ENCODE peak calls at places on chromosomes 1 and 21, in six cellular contexts. One of them, this sample, is unnamed.
A peak's percentile ranks its signal among the peaks of the same experiment; 100 is the strongest.

GRCh38 chr1:188826800-188827199 is 1650.9 kb downstream of the BRINP3 start:
- DNase-seq in psoas muscle: no peak
- DNase-seq in colonic mucosa: no peak
- DNase-seq in CD8-positive, alpha-beta T cell: no peak
- DNase-seq in dorsolateral prefrontal cortex: no peak
- DNase-seq in esophagus muscularis mucosa: no peak
- DNase-seq in this sample: no peak

GRCh38 chr1:17844146-17844826 is 89.2 kb downstream of the ACTL8 start:
- DNase-seq in psoas muscle: no peak
- DNase-seq in colonic mucosa: no peak
- DNase-seq in CD8-positive, alpha-beta T cell: no peak
- DNase-seq in dorsolateral prefrontal cortex: no peak
- DNase-seq in esophagus muscularis mucosa: no peak
- DNase-seq in this sample: no peak

GRCh38 chr1:113388621-113389355 is 1.5 kb upstream of the MAGI3 start:
- DNase-seq in psoas muscle: no peak
- DNase-seq in colonic mucosa: peak; percentile 65
- DNase-seq in CD8-positive, alpha-beta T cell: no peak
- DNase-seq in dorsolateral prefrontal cortex: no peak
- DNase-seq in esophagus muscularis mucosa: no peak
- DNase-seq in this sample: no peak

GRCh38 chr1:32250893-32251716 is at the start of gene LCK:
- DNase-seq in psoas muscle: no peak
- DNase-seq in colonic mucosa: no peak
- DNase-seq in CD8-positive, alpha-beta T cell: peak; percentile 75
- DNase-seq in dorsolateral prefrontal cortex: no peak
- DNase-seq in esophagus muscularis mucosa: no peak
- DNase-seq in this sample: no peak

GRCh38 chr1:183609313-183609712 is 19.1 kb upstream of the NCF2 start:
- DNase-seq in psoas muscle: peak; percentile 67
- DNase-seq in colonic mucosa: peak; percentile 60
- DNase-seq in CD8-positive, alpha-beta T cell: no peak
- DNase-seq in dorsolateral prefrontal cortex: peak; percentile 71
- DNase-seq in esophagus muscularis mucosa: no peak
- DNase-seq in this sample: no peak

GRCh38 chr21:28336299-28336698 is 656.4 kb downstream of the LTN1 start:
- DNase-seq in psoas muscle: no peak
- DNase-seq in colonic mucosa: no peak
- DNase-seq in CD8-positive, alpha-beta T cell: no peak
- DNase-seq in dorsolateral prefrontal cortex: no peak
- DNase-seq in esophagus muscularis mucosa: no peak
- DNase-seq in this sample: peak; percentile 37

GRCh38 chr1:216665381-216665780 is 57.8 kb downstream of the ESRRG start:
- DNase-seq in psoas muscle: no peak
- DNase-seq in colonic mucosa: no peak
- DNase-seq in CD8-positive, alpha-beta T cell: no peak
- DNase-seq in dorsolateral prefrontal cortex: no peak
- DNase-seq in esophagus muscularis mucosa: no peak
- DNase-seq in this sample: no peak

GRCh38 chr1:77545970-77546369 is 136.5 kb downstream of the ZZZ3 start:
- DNase-seq in psoas muscle: no peak
- DNase-seq in colonic mucosa: no peak
- DNase-seq in CD8-positive, alpha-beta T cell: no peak
- DNase-seq in dorsolateral prefrontal cortex: no peak
- DNase-seq in esophagus muscularis mucosa: no peak
- DNase-seq in this sample: no peak

GRCh38 chr1:157307491-157307890 is 169.3 kb upstream of the ETV3 start:
- DNase-seq in psoas muscle: no peak
- DNase-seq in colonic mucosa: no peak
- DNase-seq in CD8-positive, alpha-beta T cell: no peak
- DNase-seq in dorsolateral prefrontal cortex: no peak
- DNase-seq in esophagus muscularis mucosa: no peak
- DNase-seq in this sample: no peak

GRCh38 chr1:241627453-241628329 is 12.5 kb downstream of the CHML start:
- DNase-seq in psoas muscle: no peak
- DNase-seq in colonic mucosa: peak; percentile 56
- DNase-seq in CD8-positive, alpha-beta T cell: peak; percentile 43
- DNase-seq in dorsolateral prefrontal cortex: no peak
- DNase-seq in esophagus muscularis mucosa: no peak
- DNase-seq in this sample: no peak

GRCh38 chr1:230109871-230110667 is 43.0 kb downstream of the GALNT2 start:
- DNase-seq in psoas muscle: no peak
- DNase-seq in colonic mucosa: no peak
- DNase-seq in CD8-positive, alpha-beta T cell: peak; percentile 58
- DNase-seq in dorsolateral prefrontal cortex: no peak
- DNase-seq in esophagus muscularis mucosa: no peak
- DNase-seq in this sample: no peak

GRCh38 chr1:39646232-39647081 is 7.0 kb upstream of the HEYL start:
- DNase-seq in psoas muscle: peak; percentile 89
- DNase-seq in colonic mucosa: peak; percentile 24
- DNase-seq in CD8-positive, alpha-beta T cell: no peak
- DNase-seq in dorsolateral prefrontal cortex: no peak
- DNase-seq in esophagus muscularis mucosa: no peak
- DNase-seq in this sample: peak; percentile 38

GRCh38 chr1:112359961-112360767 is 35.9 kb upstream of the CTTNBP2NL start:
- DNase-seq in psoas muscle: peak; percentile 83
- DNase-seq in colonic mucosa: peak; percentile 71
- DNase-seq in CD8-positive, alpha-beta T cell: no peak
- DNase-seq in dorsolateral prefrontal cortex: peak; percentile 16
- DNase-seq in esophagus muscularis mucosa: peak; percentile 92
- DNase-seq in this sample: no peak

GRCh38 chr21:25573409-25574206 is 33.7 kb downstream of the MRPL39 start:
- DNase-seq in psoas muscle: no peak
- DNase-seq in colonic mucosa: no peak
- DNase-seq in CD8-positive, alpha-beta T cell: peak; percentile 29
- DNase-seq in dorsolateral prefrontal cortex: no peak
- DNase-seq in esophagus muscularis mucosa: no peak
- DNase-seq in this sample: no peak

GRCh38 chr21:25508364-25508763 is 98.9 kb downstream of the MRPL39 start:
- DNase-seq in psoas muscle: no peak
- DNase-seq in colonic mucosa: no peak
- DNase-seq in CD8-positive, alpha-beta T cell: no peak
- DNase-seq in dorsolateral prefrontal cortex: no peak
- DNase-seq in esophagus muscularis mucosa: no peak
- DNase-seq in this sample: no peak

GRCh38 chr1:248873409-248873992 is 14.6 kb upstream of the ZNF692 start:
- DNase-seq in psoas muscle: peak; percentile 96
- DNase-seq in colonic mucosa: peak; percentile 97
- DNase-seq in CD8-positive, alpha-beta T cell: peak; percentile 92
- DNase-seq in dorsolateral prefrontal cortex: peak; percentile 91
- DNase-seq in esophagus muscularis mucosa: peak; percentile 99
- DNase-seq in this sample: peak; percentile 89

GRCh38 chr1:119285482-119285881 is 83.1 kb upstream of the HAO2 start:
- DNase-seq in psoas muscle: no peak
- DNase-seq in colonic mucosa: peak; percentile 26
- DNase-seq in CD8-positive, alpha-beta T cell: no peak
- DNase-seq in dorsolateral prefrontal cortex: no peak
- DNase-seq in esophagus muscularis mucosa: no peak
- DNase-seq in this sample: no peak

GRCh38 chr1:84225636-84226035 is 75.9 kb upstream of the SAMD13 start:
- DNase-seq in psoas muscle: no peak
- DNase-seq in colonic mucosa: no peak
- DNase-seq in CD8-positive, alpha-beta T cell: no peak
- DNase-seq in dorsolateral prefrontal cortex: no peak
- DNase-seq in esophagus muscularis mucosa: no peak
- DNase-seq in this sample: no peak

GRCh38 chr1:4759671-4760070 is 105.3 kb downstream of the AJAP1 start:
- DNase-seq in psoas muscle: no peak
- DNase-seq in colonic mucosa: no peak
- DNase-seq in CD8-positive, alpha-beta T cell: no peak
- DNase-seq in dorsolateral prefrontal cortex: no peak
- DNase-seq in esophagus muscularis mucosa: no peak
- DNase-seq in this sample: no peak

GRCh38 chr1:12171206-12172041 is 4.6 kb downstream of the TNFRSF1B start:
- DNase-seq in psoas muscle: no peak
- DNase-seq in colonic mucosa: no peak
- DNase-seq in CD8-positive, alpha-beta T cell: peak; percentile 43
- DNase-seq in dorsolateral prefrontal cortex: no peak
- DNase-seq in esophagus muscularis mucosa: no peak
- DNase-seq in this sample: no peak

GRCh38 chr21:42639646-42640152 is 13.7 kb upstream of the PDE9A start:
- DNase-seq in psoas muscle: peak; percentile 28
- DNase-seq in colonic mucosa: no peak
- DNase-seq in CD8-positive, alpha-beta T cell: no peak
- DNase-seq in dorsolateral prefrontal cortex: no peak
- DNase-seq in esophagus muscularis mucosa: no peak
- DNase-seq in this sample: no peak
- TF ChIP-seq CTCF in psoas muscle: no peak
- TF ChIP-seq CTCF in colonic mucosa: no peak
- TF ChIP-seq CTCF in CD8-positive, alpha-beta T cell: no peak
- TF ChIP-seq CTCF in dorsolateral prefrontal cortex: no peak
- TF ChIP-seq CTCF in esophagus muscularis mucosa: no peak
- TF ChIP-seq CTCF in this sample: no peak

GRCh38 chr1:78743626-78744025 is 94.0 kb downstream of the IFI44 start:
- DNase-seq in psoas muscle: no peak
- DNase-seq in colonic mucosa: no peak
- DNase-seq in CD8-positive, alpha-beta T cell: no peak
- DNase-seq in dorsolateral prefrontal cortex: no peak
- DNase-seq in esophagus muscularis mucosa: no peak
- DNase-seq in this sample: no peak
- TF ChIP-seq CTCF in psoas muscle: no peak
- TF ChIP-seq CTCF in colonic mucosa: no peak
- TF ChIP-seq CTCF in CD8-positive, alpha-beta T cell: no peak
- TF ChIP-seq CTCF in dorsolateral prefrontal cortex: no peak
- TF ChIP-seq CTCF in esophagus muscularis mucosa: no peak
- TF ChIP-seq CTCF in this sample: no peak

DNA sequence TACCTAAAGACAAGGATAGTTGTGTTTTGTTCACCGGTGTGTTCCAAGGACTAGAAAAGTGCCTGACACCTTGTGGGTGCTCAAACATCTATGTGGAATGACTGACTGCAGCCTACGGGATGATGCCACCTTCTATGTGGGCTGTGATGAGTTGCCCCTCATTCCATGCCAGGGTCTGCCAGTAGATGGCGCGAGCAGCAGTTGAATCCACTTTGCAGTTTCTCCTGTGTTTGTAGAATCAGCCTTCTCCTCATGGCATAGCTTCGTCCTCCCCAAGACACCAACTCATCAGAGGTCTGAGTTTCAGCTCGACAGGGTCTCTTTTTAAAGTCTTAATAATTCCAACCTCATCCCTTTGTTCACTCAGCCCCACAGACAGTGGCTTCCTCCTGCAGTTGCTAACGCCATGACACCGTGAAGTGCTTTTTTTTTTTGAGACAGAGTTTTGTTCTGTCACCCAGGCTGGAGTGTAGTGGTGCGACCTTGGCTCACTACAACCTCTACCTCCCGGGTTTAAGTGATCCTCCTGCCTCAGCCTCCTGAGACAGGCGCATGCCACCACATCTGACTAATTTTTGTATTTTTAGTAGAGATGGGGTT is 133.7 kb downstream of the CAPN8 start:
- DNase-seq in psoas muscle: peak; percentile 74
- DNase-seq in colonic mucosa: peak; percentile 81
- DNase-seq in CD8-positive, alpha-beta T cell: no peak
- DNase-seq in dorsolateral prefrontal cortex: peak; percentile 28
- DNase-seq in esophagus muscularis mucosa: no peak
- DNase-seq in this sample: peak; percentile 62
- TF ChIP-seq CTCF in psoas muscle: peak; percentile 48
- TF ChIP-seq CTCF in colonic mucosa: peak; percentile 44
- TF ChIP-seq CTCF in CD8-positive, alpha-beta T cell: peak; percentile 37
- TF ChIP-seq CTCF in dorsolateral prefrontal cortex: peak; percentile 70
- TF ChIP-seq CTCF in esophagus muscularis mucosa: peak; percentile 27
- TF ChIP-seq CTCF in this sample: peak; percentile 38

DNA sequence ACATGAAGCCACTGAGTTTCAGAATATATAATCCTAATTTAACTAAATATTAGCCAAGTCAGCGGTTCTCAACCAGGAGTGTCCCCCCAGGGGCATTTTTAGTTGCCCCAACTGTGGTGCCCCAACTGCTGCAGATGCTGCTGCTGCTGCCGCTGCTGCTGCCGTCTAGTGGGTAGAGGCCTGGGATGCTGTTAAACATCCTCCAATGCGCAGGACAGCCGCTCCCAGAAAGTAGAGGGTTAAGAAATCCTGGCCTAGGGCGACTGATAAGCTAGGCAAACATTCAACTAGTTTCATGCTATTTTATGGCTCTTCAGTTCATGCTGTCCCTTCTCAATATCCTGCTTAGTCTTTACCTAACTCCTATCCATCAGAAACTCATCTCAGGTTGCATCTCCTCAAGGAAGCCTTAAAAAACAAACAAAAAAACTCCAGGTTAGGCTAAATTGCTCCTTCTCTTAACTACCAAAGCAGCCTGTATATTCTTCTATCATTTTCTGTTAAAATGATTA is 9.9 kb upstream of the DCAF6 start:
- DNase-seq in psoas muscle: no peak
- DNase-seq in colonic mucosa: peak; percentile 78
- DNase-seq in CD8-positive, alpha-beta T cell: no peak
- DNase-seq in dorsolateral prefrontal cortex: no peak
- DNase-seq in esophagus muscularis mucosa: no peak
- DNase-seq in this sample: no peak
- TF ChIP-seq CTCF in psoas muscle: no peak
- TF ChIP-seq CTCF in colonic mucosa: no peak
- TF ChIP-seq CTCF in CD8-positive, alpha-beta T cell: no peak
- TF ChIP-seq CTCF in dorsolateral prefrontal cortex: no peak
- TF ChIP-seq CTCF in esophagus muscularis mucosa: no peak
- TF ChIP-seq CTCF in this sample: no peak

GRCh38 chr1:20192364-20192763 is 6.0 kb upstream of the PLA2G2C start:
- DNase-seq in psoas muscle: no peak
- DNase-seq in colonic mucosa: no peak
- DNase-seq in CD8-positive, alpha-beta T cell: no peak
- DNase-seq in dorsolateral prefrontal cortex: no peak
- DNase-seq in esophagus muscularis mucosa: no peak
- DNase-seq in this sample: no peak
- TF ChIP-seq CTCF in psoas muscle: no peak
- TF ChIP-seq CTCF in colonic mucosa: no peak
- TF ChIP-seq CTCF in CD8-positive, alpha-beta T cell: no peak
- TF ChIP-seq CTCF in dorsolateral prefrontal cortex: no peak
- TF ChIP-seq CTCF in esophagus muscularis mucosa: no peak
- TF ChIP-seq CTCF in this sample: no peak

GRCh38 chr1:114956570-114956969 is 73.1 kb upstream of the TSHB start:
- DNase-seq in psoas muscle: no peak
- DNase-seq in colonic mucosa: no peak
- DNase-seq in CD8-positive, alpha-beta T cell: no peak
- DNase-seq in dorsolateral prefrontal cortex: no peak
- DNase-seq in esophagus muscularis mucosa: no peak
- DNase-seq in this sample: no peak
- TF ChIP-seq CTCF in psoas muscle: peak; percentile 33
- TF ChIP-seq CTCF in colonic mucosa: no peak
- TF ChIP-seq CTCF in CD8-positive, alpha-beta T cell: no peak
- TF ChIP-seq CTCF in dorsolateral prefrontal cortex: no peak
- TF ChIP-seq CTCF in esophagus muscularis mucosa: no peak
- TF ChIP-seq CTCF in this sample: no peak

DNA sequence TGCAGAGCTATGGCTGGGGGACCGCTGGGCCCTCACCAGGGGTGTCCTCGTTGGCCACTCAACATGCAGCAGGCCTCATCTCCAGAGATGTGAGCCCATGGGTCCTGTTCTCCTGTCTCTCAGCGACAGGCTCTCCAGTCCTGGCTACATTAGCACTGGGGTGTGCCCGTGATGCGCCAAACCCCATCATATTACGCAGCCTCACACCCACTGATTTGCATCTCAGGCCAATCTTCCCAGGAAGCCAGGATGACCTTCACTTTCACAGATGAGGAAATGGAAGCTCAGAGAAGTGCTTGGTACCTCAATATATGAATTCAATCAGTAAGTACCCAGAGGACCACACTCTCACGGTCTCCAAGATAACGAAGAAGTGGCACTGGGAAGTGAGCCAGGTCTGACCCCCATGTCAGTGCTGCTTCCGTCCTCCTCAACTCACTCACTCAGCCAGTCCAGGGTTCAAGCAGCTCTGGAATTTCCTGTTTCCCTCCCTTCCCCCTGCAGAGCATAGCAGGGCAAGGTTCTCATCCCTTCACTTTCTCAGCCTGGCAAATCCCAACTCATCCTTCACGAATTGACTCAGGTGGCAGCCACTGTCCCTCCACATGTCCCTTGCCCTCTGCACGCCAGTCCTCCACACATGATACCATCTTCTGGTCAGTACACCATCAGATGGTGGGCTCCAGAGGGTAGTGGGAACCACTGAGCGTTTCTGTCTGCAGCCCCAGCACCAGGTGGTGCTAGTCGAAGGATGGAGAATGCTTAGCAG is 28.9 kb upstream of the EVA1B start:
- DNase-seq in psoas muscle: peak; percentile 41
- DNase-seq in colonic mucosa: no peak
- DNase-seq in CD8-positive, alpha-beta T cell: no peak
- DNase-seq in dorsolateral prefrontal cortex: no peak
- DNase-seq in esophagus muscularis mucosa: no peak
- DNase-seq in this sample: no peak
- TF ChIP-seq CTCF in psoas muscle: no peak
- TF ChIP-seq CTCF in colonic mucosa: no peak
- TF ChIP-seq CTCF in CD8-positive, alpha-beta T cell: no peak
- TF ChIP-seq CTCF in dorsolateral prefrontal cortex: no peak
- TF ChIP-seq CTCF in esophagus muscularis mucosa: no peak
- TF ChIP-seq CTCF in this sample: no peak

This sample was measured in mesothelial cell of epicardium.